ENCODE peak calls at places on chromosomes 5 and 9, in four cellular contexts. I is A549, U is iris pigment epithelial cell, R is choroid plexus epithelial cell. C is an unnamed sample.

GRCh38 chr5:15009420-15009819 is 137.8 kb upstream of the ANKH start:
- DNase-seq in I (peak), U (peak), R (peak), C (peak)

GRCh38 chr5:169301386-169301930 is 519 bp upstream of the SLIT3 start:
- DNase-seq in I (peak), U (no peak), R (no peak), C (no peak)

GRCh38 chr9:99199938-99200539 is 21.7 kb downstream of the ALG2 start:
- DNase-seq in I (no peak), U (no peak), R (no peak), C (no peak)

GRCh38 chr5:155529366-155529765 is 515.8 kb downstream of the KIF4B start:
- DNase-seq in I (no peak), U (no peak), R (no peak), C (no peak)

GRCh38 chr5:22531986-22532385 is 321.2 kb downstream of the CDH12 start:
- DNase-seq in I (no peak), U (no peak), R (no peak), C (no peak)

GRCh38 chr5:179405054-179405416 is 59.8 kb upstream of the ADAMTS2 start:
- DNase-seq in I (no peak), U (no peak), R (no peak), C (no peak)

GRCh38 chr9:2469681-2470141 is 151.9 kb upstream of the VLDLR start:
- DNase-seq in I (peak), U (no peak), R (peak), C (peak)

GRCh38 chr5:147534172-147534951 is 24.5 kb upstream of the DPYSL3 start:
- DNase-seq in I (no peak), U (peak), R (peak), C (no peak)

GRCh38 chr9:34332370-34332964 is 3.1 kb downstream of the NUDT2 start:
- DNase-seq in I (peak), U (peak), R (peak), C (peak)

GRCh38 chr9:91162311-91162710 is 199.4 kb downstream of the AUH start:
- DNase-seq in I (no peak), U (peak), R (no peak), C (peak)

GRCh38 chr5:135008556-135008955 is 25.5 kb downstream of the PITX1 start:
- DNase-seq in I (no peak), U (no peak), R (no peak), C (no peak)

GRCh38 chr5:138635268-138635667 is 60.1 kb upstream of the HSPA9 start:
- DNase-seq in I (no peak), U (no peak), R (peak), C (no peak)

GRCh38 chr5:76964018-76964417 is 11.2 kb downstream of the CRHBP start:
- DNase-seq in I (peak), U (no peak), R (no peak), C (no peak)

GRCh38 chr5:2993771-2994170 is 242.3 kb upstream of the IRX2 start:
- DNase-seq in I (no peak), U (no peak), R (no peak), C (no peak)

GRCh38 chr9:26175264-26175663 is 497.0 kb upstream of the TUSC1 start:
- DNase-seq in I (no peak), U (no peak), R (no peak), C (no peak)

GRCh38 chr5:10536931-10537579 is 26.8 kb upstream of the ANKRD33B start:
- DNase-seq in I (no peak), U (no peak), R (no peak), C (no peak)

GRCh38 chr5:141094481-141095262 is at the start of gene PCDHB2:
- DNase-seq in I (peak), U (no peak), R (peak), C (peak)

GRCh38 chr9:5866276-5866675 is 24.4 kb upstream of the MLANA start:
- DNase-seq in I (no peak), U (no peak), R (no peak), C (no peak)

GRCh38 chr9:129939426-129939825 is 103.6 kb downstream of the FNBP1 start:
- DNase-seq in I (no peak), U (no peak), R (no peak), C (no peak)

GRCh38 chr9:87706066-87706739 is 19.7 kb upstream of the CTSL start:
- DNase-seq in I (no peak), U (no peak), R (no peak), C (no peak)

GRCh38 chr5:180332861-180333260 is 20.3 kb downstream of the GFPT2 start:
- DNase-seq in I (no peak), U (no peak), R (no peak), C (no peak)

C was measured in RKO.